ENCODE peak calls at places on chromosomes 2 and 18, in six cellular contexts. One of them, this sample, is unnamed.

GRCh38 chr2:218831378-218831990 is at the start of gene PRKAG3:
- DNase-seq in H1: no peak
- DNase-seq in K562: no peak
- DNase-seq in GM12891: no peak
- DNase-seq in HepG2: no peak
- DNase-seq in GM12878: no peak
- DNase-seq in this sample: no peak

GRCh38 chr18:54086046-54086802 is 138.2 kb downstream of the MBD2 start:
- DNase-seq in HepG2: no peak
- DNase-seq in GM12891: no peak
- DNase-seq in K562: no peak
- DNase-seq in GM12878: peak
- DNase-seq in H1: no peak
- DNase-seq in this sample: no peak

GRCh38 chr2:101806123-101806522 is 108.6 kb downstream of the MAP4K4 start:
- DNase-seq in GM12891: no peak
- DNase-seq in HepG2: peak
- DNase-seq in K562: no peak
- DNase-seq in H1: peak
- DNase-seq in GM12878: no peak
- DNase-seq in this sample: no peak

GRCh38 chr2:189163889-189164288 is 15.7 kb downstream of the COL5A2 start:
- DNase-seq in H1: no peak
- DNase-seq in GM12878: no peak
- DNase-seq in K562: no peak
- DNase-seq in GM12891: no peak
- DNase-seq in HepG2: no peak
- DNase-seq in this sample: no peak

GRCh38 chr2:160293401-160293911 is 93.4 kb upstream of the ITGB6 start:
- DNase-seq in K562: no peak
- DNase-seq in H1: no peak
- DNase-seq in GM12891: no peak
- DNase-seq in HepG2: no peak
- DNase-seq in GM12878: no peak
- DNase-seq in this sample: no peak

GRCh38 chr2:97727296-97727695 is 13.9 kb downstream of the ZAP70 start:
- DNase-seq in K562: no peak
- DNase-seq in HepG2: no peak
- DNase-seq in H1: no peak
- DNase-seq in GM12878: no peak
- DNase-seq in GM12891: no peak
- DNase-seq in this sample: no peak

GRCh38 chr2:96267159-96267971 is 1.3 kb downstream of the CIAO1 start:
- DNase-seq in GM12891: peak
- DNase-seq in HepG2: peak
- DNase-seq in H1: no peak
- DNase-seq in K562: peak
- DNase-seq in GM12878: no peak
- DNase-seq in this sample: no peak

GRCh38 chr2:191382801-191383200 is 137.6 kb downstream of the MYO1B start:
- DNase-seq in GM12891: no peak
- DNase-seq in H1: no peak
- DNase-seq in GM12878: no peak
- DNase-seq in HepG2: peak
- DNase-seq in K562: no peak
- DNase-seq in this sample: no peak

GRCh38 chr2:241863021-241863954 is 4.6 kb upstream of the PDCD1 start:
- DNase-seq in K562: no peak
- DNase-seq in H1: no peak
- DNase-seq in GM12891: no peak
- DNase-seq in GM12878: no peak
- DNase-seq in HepG2: no peak
- DNase-seq in this sample: no peak

GRCh38 chr2:129759186-129760010 is 220.1 kb upstream of the RAB6C start:
- DNase-seq in K562: no peak
- DNase-seq in GM12878: no peak
- DNase-seq in H1: no peak
- DNase-seq in GM12891: no peak
- DNase-seq in HepG2: no peak
- DNase-seq in this sample: no peak

GRCh38 chr2:167793725-167794124 is 453.7 kb downstream of the STK39 start:
- DNase-seq in HepG2: no peak
- DNase-seq in H1: no peak
- DNase-seq in GM12891: no peak
- DNase-seq in K562: no peak
- DNase-seq in GM12878: no peak
- DNase-seq in this sample: no peak

GRCh38 chr2:240818543-240819403 is 1.2 kb downstream of the KIF1A start:
- DNase-seq in K562: no peak
- DNase-seq in HepG2: no peak
- DNase-seq in GM12891: no peak
- DNase-seq in H1: no peak
- DNase-seq in GM12878: no peak
- DNase-seq in this sample: no peak

GRCh38 chr2:240821429-240821778 is 1.4 kb upstream of the KIF1A start:
- DNase-seq in HepG2: no peak
- DNase-seq in GM12891: no peak
- DNase-seq in GM12878: no peak
- DNase-seq in H1: no peak
- DNase-seq in K562: no peak
- DNase-seq in this sample: no peak

GRCh38 chr2:240819404-240820013 is 510 bp downstream of the KIF1A start:
- DNase-seq in GM12878: no peak
- DNase-seq in K562: no peak
- DNase-seq in H1: no peak
- DNase-seq in GM12891: no peak
- DNase-seq in HepG2: no peak
- DNase-seq in this sample: no peak

GRCh38 chr2:240820607-240821428 is 799 bp upstream of the KIF1A start:
- DNase-seq in K562: no peak
- DNase-seq in H1: no peak
- DNase-seq in HepG2: no peak
- DNase-seq in GM12891: no peak
- DNase-seq in GM12878: no peak
- DNase-seq in this sample: no peak

DNA sequence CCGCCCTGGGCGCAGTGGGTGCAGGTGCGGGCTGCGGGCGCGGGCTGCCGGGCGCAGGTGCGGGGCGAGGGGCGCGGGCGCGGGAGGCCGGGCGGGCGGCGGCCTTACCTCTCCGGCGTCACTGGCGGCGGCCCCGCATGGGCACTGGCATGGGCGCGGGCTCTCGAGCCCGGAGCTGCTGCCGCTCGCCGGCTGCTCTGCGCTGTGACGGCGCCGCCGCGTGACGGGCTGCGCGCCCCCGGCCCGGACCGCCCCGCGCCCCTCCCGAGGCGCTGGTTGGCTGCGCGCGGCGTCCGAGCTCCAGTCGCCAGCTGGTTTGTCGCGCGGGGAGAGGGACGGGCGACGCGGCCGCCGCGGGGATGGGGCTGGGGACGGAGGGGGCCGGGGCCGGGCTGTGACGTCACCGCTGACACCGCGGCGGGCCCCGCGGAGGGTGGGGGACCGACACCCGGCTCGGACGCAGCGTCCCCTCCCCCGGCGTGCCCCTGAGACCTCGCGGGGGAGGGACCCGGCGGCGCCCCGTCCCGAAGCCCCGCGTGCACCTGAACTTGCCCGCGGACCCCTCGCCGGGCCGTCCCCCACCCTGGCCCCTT is at the start of gene KIF1A:
- DNase-seq in K562: no peak
- DNase-seq in GM12878: no peak
- DNase-seq in GM12891: no peak
- DNase-seq in H1: no peak
- DNase-seq in HepG2: no peak
- DNase-seq in this sample: no peak
- TF ChIP-seq POLR2A in K562: no peak
- TF ChIP-seq POLR2A in GM12878: no peak
- TF ChIP-seq POLR2A in GM12891: no peak
- TF ChIP-seq POLR2A in H1: no peak
- TF ChIP-seq POLR2A in HepG2: no peak
- TF ChIP-seq POLR2A in this sample: no peak

GRCh38 chr2:6896930-6897759 is 19.6 kb downstream of the RSAD2 start:
- DNase-seq in H1: no peak
- DNase-seq in HepG2: peak
- DNase-seq in GM12878: no peak
- DNase-seq in GM12891: no peak
- DNase-seq in K562: peak
- DNase-seq in this sample: no peak
- TF ChIP-seq TAF1 in H1: no peak
- TF ChIP-seq TAF1 in HepG2: no peak
- TF ChIP-seq TAF1 in GM12878: no peak
- TF ChIP-seq TAF1 in GM12891: no peak
- TF ChIP-seq TAF1 in K562: no peak
- TF ChIP-seq TAF1 in this sample: no peak

DNA sequence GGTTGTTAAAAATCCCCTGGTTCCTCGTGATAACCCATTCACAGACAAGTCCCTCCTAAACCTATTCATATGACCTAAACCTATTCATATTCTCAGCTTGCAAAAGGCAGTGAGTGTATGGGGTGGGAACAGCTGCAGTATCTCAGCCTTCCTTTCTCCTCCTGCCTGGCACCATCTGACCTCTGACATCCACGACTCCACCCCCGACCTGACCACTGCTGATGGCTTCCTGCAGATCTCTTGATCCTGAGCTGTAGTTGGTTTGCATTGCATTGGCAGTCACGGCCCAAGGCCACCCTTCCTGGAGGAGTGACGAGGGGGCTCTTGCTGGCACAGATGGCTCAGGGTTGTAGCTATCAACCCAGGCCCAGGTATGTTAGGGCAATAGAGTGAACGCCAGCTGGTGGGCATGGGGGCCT is 198.6 kb downstream of the GLI2 start:
- DNase-seq in GM12891: no peak
- DNase-seq in HepG2: peak
- DNase-seq in K562: no peak
- DNase-seq in H1: no peak
- DNase-seq in GM12878: no peak
- DNase-seq in this sample: no peak
- TF ChIP-seq POLR2A in GM12891: no peak
- TF ChIP-seq POLR2A in HepG2: no peak
- TF ChIP-seq POLR2A in K562: no peak
- TF ChIP-seq POLR2A in H1: no peak
- TF ChIP-seq POLR2A in GM12878: no peak
- TF ChIP-seq POLR2A in this sample: no peak

DNA sequence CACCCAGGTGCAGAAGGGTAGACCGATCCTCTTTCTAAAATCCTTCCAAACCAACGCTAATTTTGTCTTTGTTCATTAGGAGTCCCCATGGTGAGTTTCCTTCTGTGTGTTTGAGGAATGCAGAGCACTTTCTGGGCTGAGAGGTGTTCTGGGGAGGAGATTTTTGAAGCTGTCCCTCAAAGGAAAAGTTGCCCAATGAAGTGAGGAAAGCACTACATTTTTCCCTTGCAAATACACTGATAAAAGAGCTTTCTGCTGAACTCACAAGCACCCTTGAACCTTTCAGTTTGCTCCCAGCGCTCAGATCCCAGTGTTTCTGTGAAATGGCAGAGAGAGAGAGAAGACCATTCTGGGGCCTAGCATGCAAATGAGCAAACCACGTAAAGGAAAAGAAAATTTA is 299.6 kb upstream of the FANCL start:
- DNase-seq in HepG2: no peak
- DNase-seq in GM12878: no peak
- DNase-seq in H1: no peak
- DNase-seq in K562: no peak
- DNase-seq in GM12891: no peak
- DNase-seq in this sample: no peak
- TF ChIP-seq TAF1 in HepG2: no peak
- TF ChIP-seq TAF1 in GM12878: no peak
- TF ChIP-seq TAF1 in H1: peak
- TF ChIP-seq TAF1 in K562: no peak
- TF ChIP-seq TAF1 in GM12891: no peak
- TF ChIP-seq TAF1 in this sample: no peak

DNA sequence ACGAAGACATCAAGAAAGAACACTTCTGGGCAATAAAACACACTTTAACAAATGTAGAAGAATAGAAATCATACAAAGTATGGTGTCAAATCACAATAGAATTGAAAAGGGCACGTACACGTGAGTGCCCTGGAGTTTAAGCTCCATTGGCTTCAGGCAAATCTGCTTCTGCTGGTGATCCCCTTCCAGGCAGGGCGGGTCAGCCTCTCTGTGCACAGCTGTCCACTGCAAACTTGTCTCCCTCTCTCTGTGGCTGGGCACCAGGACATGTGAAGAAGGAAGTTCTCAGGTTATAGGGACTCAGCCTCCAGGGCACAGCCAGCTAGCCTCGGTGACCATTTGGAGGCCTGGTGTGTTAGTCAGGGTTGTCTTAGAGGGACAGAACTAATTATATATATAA is 66.0 kb downstream of the ST3GAL5 start:
- DNase-seq in K562: no peak
- DNase-seq in H1: no peak
- DNase-seq in GM12878: no peak
- DNase-seq in HepG2: no peak
- DNase-seq in GM12891: no peak
- DNase-seq in this sample: no peak
- TF ChIP-seq POLR2A in K562: no peak
- TF ChIP-seq POLR2A in H1: no peak
- TF ChIP-seq POLR2A in GM12878: no peak
- TF ChIP-seq POLR2A in HepG2: no peak
- TF ChIP-seq POLR2A in GM12891: no peak
- TF ChIP-seq POLR2A in this sample: no peak

DNA sequence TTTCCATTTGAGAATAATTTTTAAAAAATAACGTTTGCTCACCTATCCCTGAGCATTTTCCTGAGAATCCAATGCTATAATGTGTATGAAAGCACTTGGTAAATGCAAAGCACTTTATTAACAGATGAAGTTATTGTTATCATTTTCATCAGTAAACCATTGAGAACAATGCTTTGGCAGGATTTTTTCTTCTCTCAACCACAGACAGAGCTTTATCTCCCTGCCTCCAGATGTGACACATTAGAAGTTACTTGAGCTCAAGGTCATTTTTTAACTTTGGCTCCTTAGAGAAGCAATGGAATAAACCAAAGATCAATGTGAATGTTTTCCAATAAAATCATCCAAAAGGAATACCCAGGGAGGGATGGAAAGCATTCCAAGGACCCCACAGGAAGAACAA is 118.8 kb upstream of the NT5C1B start:
- DNase-seq in HepG2: no peak
- DNase-seq in K562: no peak
- DNase-seq in H1: no peak
- DNase-seq in GM12878: no peak
- DNase-seq in GM12891: no peak
- DNase-seq in this sample: no peak
- TF ChIP-seq TAF1 in HepG2: no peak
- TF ChIP-seq TAF1 in K562: no peak
- TF ChIP-seq TAF1 in H1: no peak
- TF ChIP-seq TAF1 in GM12878: no peak
- TF ChIP-seq TAF1 in GM12891: no peak
- TF ChIP-seq TAF1 in this sample: no peak

This sample was measured in GM12892.